ENCODE peak calls at places on chromosomes 16 and 17, in nine cellular contexts. One of them, this sample, is unnamed. For H3K4me1 and H3K36me3, the result is how much of the 10 kb centered on the place peaks cover.

GRCh38 chr17:27929990-27930389 is 36.8 kb upstream of the LYRM9 start:
- DNase-seq in ovary: no peak
- DNase-seq in aorta: no peak
- DNase-seq in CD4-positive, CD25-positive, alpha-beta regulatory T cell: no peak
- DNase-seq in transverse colon: no peak
- DNase-seq in colonic mucosa: no peak
- DNase-seq in CD8-positive, alpha-beta T cell: no peak
- DNase-seq in cardiac muscle cell: peak
- DNase-seq in left ventricle myocardium inferior: no peak
- DNase-seq in this sample: no peak

GRCh38 chr16:87582221-87582965 is 19.9 kb upstream of the JPH3 start:
- DNase-seq in left ventricle myocardium inferior: peak
- DNase-seq in cardiac muscle cell: peak
- DNase-seq in colonic mucosa: peak
- DNase-seq in CD4-positive, CD25-positive, alpha-beta regulatory T cell: no peak
- DNase-seq in transverse colon: peak
- DNase-seq in CD8-positive, alpha-beta T cell: no peak
- DNase-seq in aorta: peak
- DNase-seq in ovary: peak
- DNase-seq in this sample: peak

GRCh38 chr17:20291853-20292252 is 175.5 kb downstream of the LGALS9B start:
- DNase-seq in CD8-positive, alpha-beta T cell: no peak
- DNase-seq in aorta: no peak
- DNase-seq in CD4-positive, CD25-positive, alpha-beta regulatory T cell: no peak
- DNase-seq in transverse colon: no peak
- DNase-seq in cardiac muscle cell: no peak
- DNase-seq in colonic mucosa: no peak
- DNase-seq in left ventricle myocardium inferior: no peak
- DNase-seq in ovary: no peak
- DNase-seq in this sample: peak

GRCh38 chr16:87945351-87946042 is 5.7 kb upstream of the BANP start:
- DNase-seq in transverse colon: peak
- DNase-seq in left ventricle myocardium inferior: peak
- DNase-seq in CD8-positive, alpha-beta T cell: no peak
- DNase-seq in ovary: peak
- DNase-seq in CD4-positive, CD25-positive, alpha-beta regulatory T cell: no peak
- DNase-seq in cardiac muscle cell: peak
- DNase-seq in colonic mucosa: peak
- DNase-seq in aorta: peak
- DNase-seq in this sample: peak

GRCh38 chr16:66315210-66315825 is 51.2 kb upstream of the CDH5 start:
- DNase-seq in CD4-positive, CD25-positive, alpha-beta regulatory T cell: peak
- DNase-seq in colonic mucosa: peak
- DNase-seq in left ventricle myocardium inferior: peak
- DNase-seq in CD8-positive, alpha-beta T cell: peak
- DNase-seq in transverse colon: peak
- DNase-seq in cardiac muscle cell: peak
- DNase-seq in aorta: peak
- DNase-seq in ovary: peak
- DNase-seq in this sample: peak

GRCh38 chr16:57377080-57377841 is 5.0 kb downstream of the CX3CL1 start:
- DNase-seq in transverse colon: no peak
- DNase-seq in aorta: peak
- DNase-seq in colonic mucosa: no peak
- DNase-seq in ovary: no peak
- DNase-seq in CD4-positive, CD25-positive, alpha-beta regulatory T cell: no peak
- DNase-seq in CD8-positive, alpha-beta T cell: no peak
- DNase-seq in left ventricle myocardium inferior: no peak
- DNase-seq in cardiac muscle cell: peak
- DNase-seq in this sample: no peak

GRCh38 chr16:85850344-85850880 is 48.5 kb upstream of the IRF8 start:
- DNase-seq in aorta: no peak
- DNase-seq in left ventricle myocardium inferior: no peak
- DNase-seq in cardiac muscle cell: no peak
- DNase-seq in CD8-positive, alpha-beta T cell: no peak
- DNase-seq in colonic mucosa: no peak
- DNase-seq in transverse colon: no peak
- DNase-seq in ovary: no peak
- DNase-seq in CD4-positive, CD25-positive, alpha-beta regulatory T cell: no peak
- DNase-seq in this sample: no peak

GRCh38 chr16:15539197-15539596 is 103.8 kb downstream of the MARF1 start:
- DNase-seq in colonic mucosa: no peak
- DNase-seq in cardiac muscle cell: no peak
- DNase-seq in aorta: no peak
- DNase-seq in CD4-positive, CD25-positive, alpha-beta regulatory T cell: no peak
- DNase-seq in left ventricle myocardium inferior: no peak
- DNase-seq in CD8-positive, alpha-beta T cell: no peak
- DNase-seq in transverse colon: peak
- DNase-seq in ovary: no peak
- DNase-seq in this sample: no peak

GRCh38 chr17:45227631-45228120 is 6.0 kb downstream of the FMNL1 start:
- DNase-seq in CD8-positive, alpha-beta T cell: no peak
- DNase-seq in transverse colon: no peak
- DNase-seq in aorta: no peak
- DNase-seq in left ventricle myocardium inferior: no peak
- DNase-seq in ovary: no peak
- DNase-seq in CD4-positive, CD25-positive, alpha-beta regulatory T cell: no peak
- DNase-seq in colonic mucosa: no peak
- DNase-seq in cardiac muscle cell: no peak
- DNase-seq in this sample: peak

GRCh38 chr17:31190351-31190750 is 95.6 kb downstream of the NF1 start:
- DNase-seq in cardiac muscle cell: no peak
- DNase-seq in CD4-positive, CD25-positive, alpha-beta regulatory T cell: no peak
- DNase-seq in ovary: no peak
- DNase-seq in CD8-positive, alpha-beta T cell: no peak
- DNase-seq in colonic mucosa: no peak
- DNase-seq in transverse colon: no peak
- DNase-seq in left ventricle myocardium inferior: no peak
- DNase-seq in aorta: no peak
- DNase-seq in this sample: no peak

GRCh38 chr16:72501739-72502653 is 330.0 kb upstream of the PMFBP1 start:
- DNase-seq in CD8-positive, alpha-beta T cell: peak
- DNase-seq in ovary: peak
- DNase-seq in aorta: peak
- DNase-seq in transverse colon: peak
- DNase-seq in CD4-positive, CD25-positive, alpha-beta regulatory T cell: peak
- DNase-seq in cardiac muscle cell: peak
- DNase-seq in colonic mucosa: peak
- DNase-seq in left ventricle myocardium inferior: peak
- DNase-seq in this sample: peak

GRCh38 chr17:58229881-58230280 is 8.5 kb upstream of the LPO start:
- DNase-seq in CD8-positive, alpha-beta T cell: no peak
- DNase-seq in colonic mucosa: no peak
- DNase-seq in cardiac muscle cell: no peak
- DNase-seq in CD4-positive, CD25-positive, alpha-beta regulatory T cell: no peak
- DNase-seq in aorta: no peak
- DNase-seq in ovary: no peak
- DNase-seq in left ventricle myocardium inferior: no peak
- DNase-seq in transverse colon: no peak
- DNase-seq in this sample: no peak

GRCh38 chr17:40323731-40324650 is 15.0 kb downstream of the RARA start:
- DNase-seq in aorta: peak
- DNase-seq in cardiac muscle cell: peak
- DNase-seq in CD4-positive, CD25-positive, alpha-beta regulatory T cell: peak
- DNase-seq in left ventricle myocardium inferior: peak
- DNase-seq in ovary: peak
- DNase-seq in colonic mucosa: peak
- DNase-seq in CD8-positive, alpha-beta T cell: peak
- DNase-seq in transverse colon: peak
- DNase-seq in this sample: peak

GRCh38 chr17:40325156-40326013 is 16.4 kb downstream of the RARA start:
- DNase-seq in left ventricle myocardium inferior: peak
- DNase-seq in colonic mucosa: no peak
- DNase-seq in CD8-positive, alpha-beta T cell: peak
- DNase-seq in cardiac muscle cell: no peak
- DNase-seq in CD4-positive, CD25-positive, alpha-beta regulatory T cell: no peak
- DNase-seq in transverse colon: no peak
- DNase-seq in aorta: peak
- DNase-seq in ovary: no peak
- DNase-seq in this sample: no peak

GRCh38 chr17:40322417-40323315 is 13.7 kb downstream of the RARA start:
- DNase-seq in transverse colon: peak
- DNase-seq in colonic mucosa: peak
- DNase-seq in CD4-positive, CD25-positive, alpha-beta regulatory T cell: peak
- DNase-seq in ovary: peak
- DNase-seq in aorta: peak
- DNase-seq in left ventricle myocardium inferior: peak
- DNase-seq in cardiac muscle cell: peak
- DNase-seq in CD8-positive, alpha-beta T cell: peak
- DNase-seq in this sample: peak

GRCh38 chr17:40321502-40322416 is 12.8 kb downstream of the RARA start:
- DNase-seq in cardiac muscle cell: no peak
- DNase-seq in transverse colon: peak
- DNase-seq in aorta: peak
- DNase-seq in ovary: peak
- DNase-seq in CD4-positive, CD25-positive, alpha-beta regulatory T cell: no peak
- DNase-seq in left ventricle myocardium inferior: peak
- DNase-seq in colonic mucosa: peak
- DNase-seq in CD8-positive, alpha-beta T cell: no peak
- DNase-seq in this sample: peak

GRCh38 chr17:40323317-40323716 is 14.3 kb downstream of the RARA start:
- DNase-seq in transverse colon: no peak
- DNase-seq in colonic mucosa: no peak
- DNase-seq in cardiac muscle cell: peak
- DNase-seq in CD8-positive, alpha-beta T cell: no peak
- DNase-seq in CD4-positive, CD25-positive, alpha-beta regulatory T cell: no peak
- DNase-seq in aorta: no peak
- DNase-seq in ovary: no peak
- DNase-seq in left ventricle myocardium inferior: no peak
- DNase-seq in this sample: no peak
- H3K4me1 ChIP-seq in transverse colon: half or more
- H3K4me1 ChIP-seq in colonic mucosa: under half
- H3K4me1 ChIP-seq in cardiac muscle cell: half or more
- H3K4me1 ChIP-seq in CD8-positive, alpha-beta T cell: half or more
- H3K4me1 ChIP-seq in CD4-positive, CD25-positive, alpha-beta regulatory T cell: half or more
- H3K4me1 ChIP-seq in aorta: under half
- H3K4me1 ChIP-seq in ovary: half or more
- H3K4me1 ChIP-seq in left ventricle myocardium inferior: half or more
- H3K4me1 ChIP-seq in this sample: half or more

GRCh38 chr17:77147357-77147801 is 6.6 kb downstream of the SEC14L1 start:
- DNase-seq in transverse colon: peak
- DNase-seq in ovary: no peak
- DNase-seq in cardiac muscle cell: no peak
- DNase-seq in colonic mucosa: no peak
- DNase-seq in left ventricle myocardium inferior: no peak
- DNase-seq in aorta: no peak
- DNase-seq in CD8-positive, alpha-beta T cell: no peak
- DNase-seq in CD4-positive, CD25-positive, alpha-beta regulatory T cell: no peak
- DNase-seq in this sample: no peak
- H3K36me3 ChIP-seq in transverse colon: under half
- H3K36me3 ChIP-seq in ovary: under half
- H3K36me3 ChIP-seq in cardiac muscle cell: under half
- H3K36me3 ChIP-seq in colonic mucosa: under half
- H3K36me3 ChIP-seq in left ventricle myocardium inferior: under half
- H3K36me3 ChIP-seq in aorta: under half
- H3K36me3 ChIP-seq in CD8-positive, alpha-beta T cell: under half
- H3K36me3 ChIP-seq in CD4-positive, CD25-positive, alpha-beta regulatory T cell: half or more
- H3K36me3 ChIP-seq in this sample: half or more

GRCh38 chr16:23795369-23795768 is 40.4 kb upstream of the PRKCB start:
- DNase-seq in transverse colon: no peak
- DNase-seq in cardiac muscle cell: no peak
- DNase-seq in left ventricle myocardium inferior: no peak
- DNase-seq in ovary: no peak
- DNase-seq in CD4-positive, CD25-positive, alpha-beta regulatory T cell: no peak
- DNase-seq in colonic mucosa: no peak
- DNase-seq in CD8-positive, alpha-beta T cell: no peak
- DNase-seq in aorta: no peak
- DNase-seq in this sample: no peak

GRCh38 chr16:23801387-23801786 is 34.4 kb upstream of the PRKCB start:
- DNase-seq in ovary: peak
- DNase-seq in left ventricle myocardium inferior: peak
- DNase-seq in transverse colon: peak
- DNase-seq in CD4-positive, CD25-positive, alpha-beta regulatory T cell: peak
- DNase-seq in cardiac muscle cell: peak
- DNase-seq in CD8-positive, alpha-beta T cell: peak
- DNase-seq in colonic mucosa: peak
- DNase-seq in aorta: peak
- DNase-seq in this sample: peak

DNA sequence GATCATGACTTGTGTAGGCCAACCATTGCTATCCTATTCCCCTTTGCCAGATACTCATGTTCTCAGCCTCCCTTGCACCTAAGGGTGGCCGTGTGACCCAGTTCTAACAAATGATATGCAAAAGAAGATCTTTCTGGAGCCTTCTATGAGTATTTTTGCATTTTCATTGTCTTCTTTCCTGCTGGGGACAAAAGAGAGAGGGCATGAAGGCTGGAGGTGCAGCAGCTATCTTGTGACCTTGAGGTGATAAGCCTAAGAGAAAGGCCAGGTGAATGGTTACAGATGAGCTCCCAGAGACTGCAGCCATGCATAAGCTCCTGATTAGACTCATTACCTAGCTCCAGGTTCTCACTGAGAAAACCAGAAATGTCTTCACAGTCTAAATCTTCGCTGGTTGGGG is 38.8 kb upstream of the PRKCB start:
- DNase-seq in colonic mucosa: no peak
- DNase-seq in aorta: no peak
- DNase-seq in CD8-positive, alpha-beta T cell: no peak
- DNase-seq in ovary: no peak
- DNase-seq in left ventricle myocardium inferior: no peak
- DNase-seq in cardiac muscle cell: no peak
- DNase-seq in transverse colon: no peak
- DNase-seq in CD4-positive, CD25-positive, alpha-beta regulatory T cell: no peak
- DNase-seq in this sample: no peak
- H3K4me1 ChIP-seq in colonic mucosa: under half
- H3K4me1 ChIP-seq in aorta: under half
- H3K4me1 ChIP-seq in CD8-positive, alpha-beta T cell: under half
- H3K4me1 ChIP-seq in ovary: under half
- H3K4me1 ChIP-seq in left ventricle myocardium inferior: under half
- H3K4me1 ChIP-seq in cardiac muscle cell: under half
- H3K4me1 ChIP-seq in transverse colon: under half
- H3K4me1 ChIP-seq in CD4-positive, CD25-positive, alpha-beta regulatory T cell: under half
- H3K4me1 ChIP-seq in this sample: under half

GRCh38 chr17:2900842-2901241 is 104.6 kb downstream of the RAP1GAP2 start:
- DNase-seq in CD4-positive, CD25-positive, alpha-beta regulatory T cell: no peak
- DNase-seq in transverse colon: no peak
- DNase-seq in ovary: no peak
- DNase-seq in colonic mucosa: no peak
- DNase-seq in cardiac muscle cell: no peak
- DNase-seq in aorta: no peak
- DNase-seq in CD8-positive, alpha-beta T cell: no peak
- DNase-seq in left ventricle myocardium inferior: no peak
- DNase-seq in this sample: no peak
- H3K36me3 ChIP-seq in CD4-positive, CD25-positive, alpha-beta regulatory T cell: under half
- H3K36me3 ChIP-seq in transverse colon: under half
- H3K36me3 ChIP-seq in ovary: under half
- H3K36me3 ChIP-seq in colonic mucosa: under half
- H3K36me3 ChIP-seq in cardiac muscle cell: under half
- H3K36me3 ChIP-seq in aorta: under half
- H3K36me3 ChIP-seq in CD8-positive, alpha-beta T cell: under half
- H3K36me3 ChIP-seq in left ventricle myocardium inferior: under half
- H3K36me3 ChIP-seq in this sample: under half

This sample was measured in adrenal gland.